ENCODE peak calls at places on chromosomes 11 and 22, in five cellular contexts. One of them, this sample, is unnamed.

GRCh38 chr11:116641561-116642045 is 131.2 kb downstream of the BUD13 start:
- DNase-seq in MM.1S: peak
- DNase-seq in neural progenitor cell: peak
- DNase-seq in HCT116: peak
- DNase-seq in hepatocyte: peak
- DNase-seq in this sample: peak

GRCh38 chr11:130425156-130425555 is 3.3 kb downstream of the ADAMTS8 start:
- DNase-seq in neural progenitor cell: no peak
- DNase-seq in HCT116: no peak
- DNase-seq in hepatocyte: no peak
- DNase-seq in MM.1S: no peak
- DNase-seq in this sample: no peak

GRCh38 chr11:116653206-116653605 is 119.6 kb downstream of the BUD13 start:
- DNase-seq in hepatocyte: no peak
- DNase-seq in HCT116: no peak
- DNase-seq in neural progenitor cell: no peak
- DNase-seq in MM.1S: no peak
- DNase-seq in this sample: no peak

GRCh38 chr11:17798253-17798652 is 63.7 kb downstream of the KCNC1 start:
- DNase-seq in HCT116: no peak
- DNase-seq in MM.1S: no peak
- DNase-seq in hepatocyte: no peak
- DNase-seq in neural progenitor cell: no peak
- DNase-seq in this sample: no peak

GRCh38 chr11:12631651-12632050 is 42.6 kb upstream of the TEAD1 start:
- DNase-seq in HCT116: no peak
- DNase-seq in neural progenitor cell: no peak
- DNase-seq in MM.1S: no peak
- DNase-seq in hepatocyte: no peak
- DNase-seq in this sample: no peak

GRCh38 chr11:77470504-77470903 is 3.4 kb downstream of the PAK1 start:
- DNase-seq in HCT116: no peak
- DNase-seq in neural progenitor cell: no peak
- DNase-seq in hepatocyte: no peak
- DNase-seq in MM.1S: peak
- DNase-seq in this sample: no peak

GRCh38 chr11:29957406-29957805 is 59.4 kb downstream of the KCNA4 start:
- DNase-seq in MM.1S: no peak
- DNase-seq in neural progenitor cell: peak
- DNase-seq in hepatocyte: no peak
- DNase-seq in HCT116: no peak
- DNase-seq in this sample: no peak

GRCh38 chr11:2759228-2760195 is 59.7 kb upstream of the KCNQ1OT1 start:
- DNase-seq in hepatocyte: no peak
- DNase-seq in neural progenitor cell: no peak
- DNase-seq in MM.1S: no peak
- DNase-seq in HCT116: no peak
- DNase-seq in this sample: no peak

GRCh38 chr22:32999039-32999861 is 58.9 kb downstream of the SYN3 start:
- DNase-seq in HCT116: no peak
- DNase-seq in MM.1S: no peak
- DNase-seq in hepatocyte: no peak
- DNase-seq in neural progenitor cell: no peak
- DNase-seq in this sample: no peak

GRCh38 chr11:72642815-72643511 is 31.3 kb downstream of the PDE2A start:
- DNase-seq in MM.1S: peak
- DNase-seq in HCT116: peak
- DNase-seq in neural progenitor cell: peak
- DNase-seq in hepatocyte: peak
- DNase-seq in this sample: peak

GRCh38 chr22:23503736-23504440 is 76.2 kb downstream of the IGLL1 start:
- DNase-seq in HCT116: no peak
- DNase-seq in neural progenitor cell: no peak
- DNase-seq in hepatocyte: peak
- DNase-seq in MM.1S: no peak
- DNase-seq in this sample: no peak

GRCh38 chr22:39472570-39473556 is 16.1 kb downstream of the MGAT3 start:
- DNase-seq in hepatocyte: peak
- DNase-seq in MM.1S: peak
- DNase-seq in neural progenitor cell: no peak
- DNase-seq in HCT116: no peak
- DNase-seq in this sample: no peak

GRCh38 chr11:31325162-31325561 is 44.4 kb downstream of the DCDC1 start:
- DNase-seq in MM.1S: no peak
- DNase-seq in HCT116: no peak
- DNase-seq in neural progenitor cell: no peak
- DNase-seq in hepatocyte: no peak
- DNase-seq in this sample: peak

GRCh38 chr11:11189501-11189900 is 163.5 kb downstream of the CSNK2A3 start:
- DNase-seq in HCT116: no peak
- DNase-seq in neural progenitor cell: no peak
- DNase-seq in MM.1S: no peak
- DNase-seq in hepatocyte: no peak
- DNase-seq in this sample: no peak

GRCh38 chr11:115653076-115653475 is 148.9 kb upstream of the CADM1 start:
- DNase-seq in hepatocyte: no peak
- DNase-seq in neural progenitor cell: no peak
- DNase-seq in MM.1S: no peak
- DNase-seq in HCT116: no peak
- DNase-seq in this sample: no peak

GRCh38 chr11:35324981-35325380 is 94.4 kb downstream of the SLC1A2 start:
- DNase-seq in HCT116: no peak
- DNase-seq in neural progenitor cell: no peak
- DNase-seq in MM.1S: no peak
- DNase-seq in hepatocyte: no peak
- DNase-seq in this sample: peak

GRCh38 chr11:10349281-10349665 is 44.4 kb downstream of the ADM start:
- DNase-seq in neural progenitor cell: no peak
- DNase-seq in MM.1S: no peak
- DNase-seq in hepatocyte: no peak
- DNase-seq in HCT116: no peak
- DNase-seq in this sample: no peak

GRCh38 chr22:36334838-36335603 is 52.7 kb downstream of the MYH9 start:
- DNase-seq in HCT116: no peak
- DNase-seq in neural progenitor cell: peak
- DNase-seq in hepatocyte: peak
- DNase-seq in MM.1S: no peak
- DNase-seq in this sample: peak

GRCh38 chr11:2670541-2671100 is 29.2 kb downstream of the KCNQ1OT1 start:
- DNase-seq in HCT116: no peak
- DNase-seq in neural progenitor cell: no peak
- DNase-seq in MM.1S: no peak
- DNase-seq in hepatocyte: no peak
- DNase-seq in this sample: no peak

GRCh38 chr22:36493690-36494110 is 12.3 kb upstream of the TXN2 start:
- DNase-seq in HCT116: no peak
- DNase-seq in neural progenitor cell: no peak
- DNase-seq in MM.1S: peak
- DNase-seq in hepatocyte: no peak
- DNase-seq in this sample: no peak

GRCh38 chr11:126917531-126918204 is 82.9 kb downstream of the KIRREL3 start:
- DNase-seq in HCT116: no peak
- DNase-seq in MM.1S: no peak
- DNase-seq in neural progenitor cell: no peak
- DNase-seq in hepatocyte: peak
- DNase-seq in this sample: peak

GRCh38 chr11:119067371-119068222 is at the start of gene VPS11:
- DNase-seq in HCT116: peak
- DNase-seq in hepatocyte: peak
- DNase-seq in neural progenitor cell: peak
- DNase-seq in MM.1S: peak
- DNase-seq in this sample: peak

GRCh38 chr11:68273056-68273738 is 1.4 kb upstream of the C11orf24 start:
- DNase-seq in hepatocyte: no peak
- DNase-seq in MM.1S: no peak
- DNase-seq in HCT116: no peak
- DNase-seq in neural progenitor cell: no peak
- DNase-seq in this sample: no peak

GRCh38 chr22:28369849-28370248 is 309.8 kb downstream of the TTC28 start:
- DNase-seq in HCT116: no peak
- DNase-seq in MM.1S: no peak
- DNase-seq in neural progenitor cell: no peak
- DNase-seq in hepatocyte: no peak
- DNase-seq in this sample: no peak

GRCh38 chr11:119491753-119492455 is 68.9 kb upstream of the THY1 start:
- DNase-seq in MM.1S: no peak
- DNase-seq in hepatocyte: no peak
- DNase-seq in neural progenitor cell: peak
- DNase-seq in HCT116: no peak
- DNase-seq in this sample: peak

GRCh38 chr11:39078465-39078864 is 2381.0 kb downstream of the LRRC4C start:
- DNase-seq in hepatocyte: no peak
- DNase-seq in HCT116: no peak
- DNase-seq in MM.1S: no peak
- DNase-seq in neural progenitor cell: no peak
- DNase-seq in this sample: no peak

GRCh38 chr11:95068549-95068948 is 1.8 kb downstream of the SRSF8 start:
- DNase-seq in HCT116: peak
- DNase-seq in neural progenitor cell: peak
- DNase-seq in MM.1S: peak
- DNase-seq in hepatocyte: peak
- DNase-seq in this sample: peak

GRCh38 chr22:37230673-37231405 is 13.2 kb downstream of the RAC2 start:
- DNase-seq in HCT116: no peak
- DNase-seq in neural progenitor cell: no peak
- DNase-seq in MM.1S: peak
- DNase-seq in hepatocyte: no peak
- DNase-seq in this sample: no peak

GRCh38 chr11:68002943-68003845 is 703 bp downstream of the UNC93B1 start:
- DNase-seq in neural progenitor cell: peak
- DNase-seq in HCT116: no peak
- DNase-seq in MM.1S: peak
- DNase-seq in hepatocyte: peak
- DNase-seq in this sample: peak

GRCh38 chr22:49942565-49943404 is 17.8 kb upstream of the PIM3 start:
- DNase-seq in neural progenitor cell: no peak
- DNase-seq in hepatocyte: no peak
- DNase-seq in HCT116: no peak
- DNase-seq in MM.1S: no peak
- DNase-seq in this sample: no peak

GRCh38 chr11:83760942-83761341 is 474.8 kb upstream of the CCDC90B start:
- DNase-seq in HCT116: no peak
- DNase-seq in hepatocyte: no peak
- DNase-seq in neural progenitor cell: no peak
- DNase-seq in MM.1S: no peak
- DNase-seq in this sample: no peak

GRCh38 chr11:1199689-1200610 is 22.9 kb upstream of the MUC5B start:
- DNase-seq in hepatocyte: no peak
- DNase-seq in neural progenitor cell: no peak
- DNase-seq in HCT116: no peak
- DNase-seq in MM.1S: no peak
- DNase-seq in this sample: peak

GRCh38 chr11:40445391-40445790 is 1014.1 kb downstream of the LRRC4C start:
- DNase-seq in MM.1S: no peak
- DNase-seq in HCT116: no peak
- DNase-seq in neural progenitor cell: peak
- DNase-seq in hepatocyte: no peak
- DNase-seq in this sample: no peak

GRCh38 chr22:16917144-16918003 is 90.6 kb downstream of the GAB4 start:
- DNase-seq in MM.1S: peak
- DNase-seq in neural progenitor cell: peak
- DNase-seq in hepatocyte: peak
- DNase-seq in HCT116: peak
- DNase-seq in this sample: peak

GRCh38 chr22:20000246-20001081 is 16.2 kb downstream of the ARVCF start:
- DNase-seq in hepatocyte: no peak
- DNase-seq in HCT116: no peak
- DNase-seq in MM.1S: no peak
- DNase-seq in neural progenitor cell: no peak
- DNase-seq in this sample: no peak
- TF ChIP-seq CTCF in hepatocyte: no peak
- TF ChIP-seq CTCF in HCT116: no peak
- TF ChIP-seq CTCF in MM.1S: no peak
- TF ChIP-seq CTCF in neural progenitor cell: no peak
- TF ChIP-seq CTCF in this sample: no peak

GRCh38 chr11:75308986-75309385 is 42.5 kb downstream of the ARRB1 start:
- DNase-seq in MM.1S: no peak
- DNase-seq in neural progenitor cell: no peak
- DNase-seq in hepatocyte: no peak
- DNase-seq in HCT116: no peak
- DNase-seq in this sample: no peak

GRCh38 chr11:75312346-75312745 is 39.1 kb downstream of the ARRB1 start:
- DNase-seq in HCT116: no peak
- DNase-seq in hepatocyte: no peak
- DNase-seq in neural progenitor cell: no peak
- DNase-seq in MM.1S: no peak
- DNase-seq in this sample: no peak

GRCh38 chr11:75313457-75314272 is 37.8 kb downstream of the ARRB1 start:
- DNase-seq in HCT116: no peak
- DNase-seq in hepatocyte: peak
- DNase-seq in MM.1S: no peak
- DNase-seq in neural progenitor cell: peak
- DNase-seq in this sample: peak

GRCh38 chr11:75314771-75315438 is 36.6 kb downstream of the ARRB1 start:
- DNase-seq in HCT116: no peak
- DNase-seq in MM.1S: no peak
- DNase-seq in neural progenitor cell: no peak
- DNase-seq in hepatocyte: no peak
- DNase-seq in this sample: no peak

GRCh38 chr11:75311858-75312288 is 39.6 kb downstream of the ARRB1 start:
- DNase-seq in MM.1S: no peak
- DNase-seq in neural progenitor cell: no peak
- DNase-seq in HCT116: no peak
- DNase-seq in hepatocyte: peak
- DNase-seq in this sample: no peak
- H3K4me3 ChIP-seq in MM.1S: no peak
- H3K4me3 ChIP-seq in neural progenitor cell: no peak
- H3K4me3 ChIP-seq in HCT116: no peak
- H3K4me3 ChIP-seq in hepatocyte: no peak
- H3K4me3 ChIP-seq in this sample: no peak

GRCh38 chr11:78540276-78540675 is 34.4 kb downstream of the NARS2 start:
- DNase-seq in MM.1S: no peak
- DNase-seq in hepatocyte: no peak
- DNase-seq in neural progenitor cell: no peak
- DNase-seq in HCT116: no peak
- DNase-seq in this sample: no peak
- TF ChIP-seq EZH2phosphoT487 in MM.1S: no peak
- TF ChIP-seq EZH2phosphoT487 in hepatocyte: no peak
- TF ChIP-seq EZH2phosphoT487 in neural progenitor cell: no peak
- TF ChIP-seq EZH2phosphoT487 in HCT116: no peak
- TF ChIP-seq EZH2phosphoT487 in this sample: no peak

DNA sequence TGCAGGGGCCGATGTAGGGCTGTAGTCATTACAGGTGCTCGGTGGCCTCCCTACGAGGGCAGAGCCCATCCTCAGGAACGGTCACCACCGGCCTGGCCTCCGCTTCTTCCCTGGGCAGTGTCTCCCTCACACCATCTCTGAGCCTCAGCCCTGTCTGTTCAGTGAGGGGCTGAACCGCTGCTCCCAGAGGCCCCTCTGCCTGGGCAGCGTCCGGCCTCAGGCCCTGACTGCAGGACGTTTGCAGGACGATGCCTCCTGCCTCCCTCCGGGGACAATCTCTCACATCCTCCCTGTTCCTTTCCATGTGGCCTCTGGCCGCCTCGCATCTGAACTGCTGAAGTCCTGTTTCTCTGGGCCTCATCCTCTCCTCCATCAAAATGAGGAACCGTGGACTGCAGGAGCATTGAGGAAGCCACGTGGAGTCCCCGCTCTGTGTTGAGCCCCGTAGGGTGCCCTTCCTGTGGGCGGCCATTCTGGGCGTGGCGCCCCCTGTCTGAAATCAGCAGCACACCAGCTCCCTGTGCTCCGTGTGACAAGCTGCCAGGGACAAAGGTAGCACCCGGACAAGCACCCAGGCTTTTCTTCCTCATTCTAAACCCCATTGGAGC is 933.5 kb downstream of the BRD1 start:
- DNase-seq in neural progenitor cell: no peak
- DNase-seq in HCT116: no peak
- DNase-seq in MM.1S: no peak
- DNase-seq in hepatocyte: no peak
- DNase-seq in this sample: no peak
- TF ChIP-seq CTCF in neural progenitor cell: peak
- TF ChIP-seq CTCF in HCT116: no peak
- TF ChIP-seq CTCF in MM.1S: peak
- TF ChIP-seq CTCF in hepatocyte: peak
- TF ChIP-seq CTCF in this sample: no peak